ENCODE peak calls at places on chromosome 18, in five cellular contexts. L is NCI-H2171 treated with DMSO at 0.1 percent for 48 hours, V is B cell, W is tibial nerve, I is psoas muscle. A is an unnamed sample.

GRCh38 chr18:62880673-62881364 is 165.5 kb downstream of the PHLPP1 start:
- DNase-seq in L (no peak), V (no peak), W (no peak), I (no peak), A (no peak)

GRCh38 chr18:25675123-25675850 is 323.3 kb upstream of the ZNF521 start:
- DNase-seq in L (no peak), V (no peak), W (no peak), I (no peak), A (no peak)

GRCh38 chr18:77081387-77081773 is 51.2 kb downstream of the MBP start:
- DNase-seq in L (no peak), V (peak), W (no peak), I (no peak), A (no peak)

GRCh38 chr18:32612651-32613050 is 142.0 kb upstream of the GAREM1 start:
- DNase-seq in L (peak), V (no peak), W (no peak), I (no peak), A (no peak)

GRCh38 chr18:22332590-22332989 is 85.1 kb downstream of the CTAGE1 start:
- DNase-seq in L (no peak), V (no peak), W (no peak), I (no peak), A (no peak)

GRCh38 chr18:12059334-12060181 is 34.1 kb upstream of the ANKRD62 start:
- DNase-seq in L (no peak), V (no peak), W (no peak), I (no peak), A (peak)

GRCh38 chr18:66792466-66792865 is 188.6 kb upstream of the CDH19 start:
- DNase-seq in L (no peak), V (no peak), W (no peak), I (no peak), A (no peak)

GRCh38 chr18:39453882-39454281 is 1888.3 kb upstream of the CELF4 start:
- DNase-seq in L (no peak), V (no peak), W (no peak), I (no peak), A (no peak)

GRCh38 chr18:36693931-36694661 is 134.7 kb downstream of the TPGS2 start:
- DNase-seq in L (peak), V (no peak), W (no peak), I (no peak), A (no peak)

GRCh38 chr18:78482378-78482777 is 497.2 kb upstream of the SALL3 start:
- DNase-seq in L (no peak), V (no peak), W (no peak), I (no peak), A (no peak)

GRCh38 chr18:79523221-79523737 is 127.5 kb downstream of the NFATC1 start:
- DNase-seq in L (no peak), V (peak), W (no peak), I (no peak), A (peak)

A was measured in GM13976.